ENCODE peak calls at places on chromosomes 6 and 20, in seven cellular contexts. P is SK-N-SH, F is GM23338, E is K562, G is HCT116, Q is HepG2, M is Panc1. L is an unnamed sample.
A peak's percentile ranks its signal among the peaks of the same experiment; 100 is the strongest.

GRCh38 chr6:161029195-161029809 is 37.7 kb downstream of the MAP3K4 start:
- DNase-seq in P (no peak), F (no peak), E (no peak), G (no peak), Q (no peak), M (no peak), L (peak; percentile 88)

GRCh38 chr20:19327401-19327800 is 115.0 kb downstream of the SLC24A3 start:
- DNase-seq in P (no peak), F (no peak), E (no peak), G (no peak), Q (no peak), M (no peak), L (no peak)

GRCh38 chr6:139698526-139699182 is 324.2 kb upstream of the CITED2 start:
- DNase-seq in P (no peak), F (no peak), E (no peak), G (no peak), Q (no peak), M (no peak), L (no peak)

GRCh38 chr20:36311141-36311853 is 5.2 kb downstream of the DLGAP4 start:
- DNase-seq in P (no peak), F (no peak), E (no peak), G (no peak), Q (no peak), M (no peak), L (no peak)

GRCh38 chr20:57564951-57565642 is 4.2 kb downstream of the PCK1 start:
- DNase-seq in P (no peak), F (no peak), E (no peak), G (no peak), Q (no peak), M (no peak), L (no peak)

GRCh38 chr6:157364705-157365104 is 16.3 kb upstream of the ZDHHC14 start:
- DNase-seq in P (no peak), F (no peak), E (no peak), G (no peak), Q (no peak), M (no peak), L (no peak)

GRCh38 chr6:158219229-158219628 is 51.1 kb downstream of the GTF2H5 start:
- DNase-seq in P (no peak), F (no peak), E (no peak), G (no peak), Q (no peak), M (no peak), L (no peak)

GRCh38 chr6:14286144-14286543 is 168.6 kb downstream of the CD83 start:
- DNase-seq in P (no peak), F (peak; percentile 27), E (no peak), G (peak; percentile 35), Q (no peak), M (no peak), L (no peak)

GRCh38 chr20:15491564-15491963 is 1081.7 kb downstream of the KIF16B start:
- DNase-seq in P (no peak), F (peak; percentile 71), E (no peak), G (no peak), Q (no peak), M (no peak), L (no peak)

GRCh38 chr6:121142093-121142492 is 192.2 kb downstream of the TBC1D32 start:
- DNase-seq in P (no peak), F (no peak), E (no peak), G (no peak), Q (no peak), M (no peak), L (no peak)

GRCh38 chr6:158570681-158570962 is 10.7 kb downstream of the TMEM181 start:
- DNase-seq in P (no peak), F (no peak), E (no peak), G (no peak), Q (peak; percentile 60), M (no peak), L (no peak)

GRCh38 chr20:10047427-10047826 is 12.6 kb downstream of the ANKEF1 start:
- DNase-seq in P (peak; percentile 27), F (peak; percentile 80), E (no peak), G (no peak), Q (peak; percentile 39), M (no peak), L (no peak)

GRCh38 chr6:2693191-2693590 is 57.5 kb downstream of the MYLK4 start:
- DNase-seq in P (no peak), F (no peak), E (no peak), G (no peak), Q (no peak), M (no peak), L (no peak)

GRCh38 chr6:99559056-99559455 is 9.4 kb downstream of the CCNC start:
- DNase-seq in P (no peak), F (no peak), E (no peak), G (no peak), Q (no peak), M (no peak), L (no peak)

GRCh38 chr20:4122931-4123330 is 107.6 kb upstream of the RNF24 start:
- DNase-seq in P (no peak), F (no peak), E (no peak), G (no peak), Q (no peak), M (no peak), L (no peak)

GRCh38 chr6:145929037-145929633 is 35.0 kb downstream of the SHPRH start:
- DNase-seq in P (peak; percentile 3), F (peak; percentile 59), E (peak; percentile 26), G (peak; percentile 7), Q (peak; percentile 49), M (peak; percentile 24), L (no peak)

GRCh38 chr20:22720206-22720605 is 135.8 kb upstream of the FOXA2 start:
- DNase-seq in P (no peak), F (no peak), E (no peak), G (no peak), Q (no peak), M (no peak), L (no peak)

GRCh38 chr6:113011803-113012202 is 664.7 kb downstream of the RFPL4B start:
- DNase-seq in P (no peak), F (no peak), E (no peak), G (no peak), Q (no peak), M (no peak), L (no peak)

GRCh38 chr20:46494077-46494476 is 19.3 kb downstream of the ZNF334 start:
- DNase-seq in P (no peak), F (no peak), E (no peak), G (no peak), Q (no peak), M (no peak), L (no peak)

GRCh38 chr20:24703284-24703610 is 233.8 kb downstream of the SYNDIG1 start:
- DNase-seq in P (no peak), F (no peak), E (no peak), G (no peak), Q (no peak), M (no peak), L (no peak)

GRCh38 chr6:156879235-156879995 is 102.2 kb downstream of the ARID1B start:
- DNase-seq in P (no peak), F (no peak), E (no peak), G (no peak), Q (no peak), M (no peak), L (no peak)

GRCh38 chr6:157677235-157677634 is 145.8 kb upstream of the SNX9 start:
- DNase-seq in P (no peak), F (no peak), E (no peak), G (no peak), Q (no peak), M (no peak), L (no peak)

GRCh38 chr6:170049641-170050491 is 241.0 kb downstream of the DLL1 start:
- DNase-seq in P (peak; percentile 56), F (no peak), E (no peak), G (no peak), Q (no peak), M (no peak), L (no peak)

GRCh38 chr6:100346828-100347227 is 117.9 kb downstream of the SIM1 start:
- DNase-seq in P (no peak), F (no peak), E (no peak), G (no peak), Q (no peak), M (no peak), L (no peak)

GRCh38 chr6:138371720-138372119 is 6.0 kb upstream of the SMIM28 start:
- DNase-seq in P (no peak), F (no peak), E (peak; percentile 28), G (no peak), Q (no peak), M (no peak), L (no peak)

GRCh38 chr20:50561379-50562078 is 51.3 kb downstream of the PTPN1 start:
- DNase-seq in P (no peak), F (no peak), E (no peak), G (peak; percentile 95), Q (no peak), M (peak; percentile 80), L (no peak)

GRCh38 chr6:128438311-128438916 is 82.0 kb downstream of the PTPRK start:
- DNase-seq in P (no peak), F (peak; percentile 21), E (no peak), G (no peak), Q (no peak), M (no peak), L (no peak)

GRCh38 chr6:3575701-3576100 is 118.9 kb upstream of the SLC22A23 start:
- DNase-seq in P (no peak), F (peak; percentile 42), E (no peak), G (no peak), Q (no peak), M (no peak), L (no peak)

GRCh38 chr20:21835042-21835441 is 129.6 kb downstream of the PAX1 start:
- DNase-seq in P (no peak), F (no peak), E (no peak), G (no peak), Q (no peak), M (no peak), L (no peak)

DNA sequence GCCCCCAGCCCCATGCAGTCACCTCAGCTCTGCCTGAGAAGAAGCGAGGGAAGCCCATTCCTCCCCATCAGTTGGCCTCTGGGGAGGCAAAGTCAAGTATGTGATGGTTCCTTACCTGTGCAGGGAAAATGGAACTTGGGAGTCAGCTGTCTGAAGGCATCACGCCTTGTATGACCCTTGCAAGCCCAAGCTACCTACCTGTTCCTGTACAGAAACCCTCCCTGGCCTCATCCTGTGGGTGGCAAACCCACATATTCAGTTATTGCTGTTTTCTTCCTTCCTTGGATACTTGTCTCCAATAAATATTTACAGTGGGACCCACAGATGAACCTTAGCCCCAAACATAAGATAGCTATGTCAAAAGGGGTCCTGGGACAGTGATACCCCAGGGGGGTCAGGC is 92.2 kb upstream of the MLN start:
- DNase-seq in P (no peak), F (no peak), E (no peak), G (no peak), Q (no peak), M (no peak), L (no peak)
- TF ChIP-seq REST in P (no peak), F (no peak), E (no peak), G (no peak), Q (no peak), M (no peak), L (no peak)

GRCh38 chr6:137231895-137232294 is 12.7 kb upstream of the IFNGR1 start:
- DNase-seq in P (no peak), F (no peak), E (no peak), G (no peak), Q (no peak), M (no peak), L (no peak)
- TF ChIP-seq REST in P (no peak), F (no peak), E (no peak), G (no peak), Q (no peak), M (no peak), L (no peak)

GRCh38 chr6:56370591-56371198 is 123.3 kb upstream of the COL21A1 start:
- DNase-seq in P (peak; percentile 51), F (no peak), E (no peak), G (no peak), Q (peak; percentile 58), M (peak; percentile 30), L (peak; percentile 34)
- TF ChIP-seq REST in P (peak; percentile 42), F (no peak), E (no peak), G (no peak), Q (no peak), M (no peak), L (no peak)

GRCh38 chr6:119060255-119060907 is 18.1 kb downstream of the FAM184A start:
- DNase-seq in P (no peak), F (no peak), E (no peak), G (no peak), Q (no peak), M (no peak), L (no peak)
- TF ChIP-seq REST in P (no peak), F (no peak), E (no peak), G (no peak), Q (no peak), M (no peak), L (no peak)